ENCODE peak calls at places on chromosomes 6 and 20, in five cellular contexts. B, N, X, M and Z are unnamed samples.

GRCh38 chr6:112639436-112639835 is 292.3 kb downstream of the RFPL4B start:
- DNase-seq in B (no peak), X (peak; percentile 85), M (peak; percentile 87), N (no peak), Z (no peak)

GRCh38 chr6:165762876-165763275 is 99.8 kb upstream of the PDE10A start:
- DNase-seq in B (no peak), N (no peak), X (no peak), M (no peak), Z (no peak)

GRCh38 chr20:47854687-47855212 is 69.5 kb upstream of the SULF2 start:
- DNase-seq in X (peak; percentile 49), M (peak; percentile 46), N (peak; percentile 58), B (no peak), Z (peak; percentile 57)

GRCh38 chr6:166351715-166352285 is 9.5 kb upstream of the SFT2D1 start:
- DNase-seq in M (peak; percentile 20), X (no peak), B (no peak), N (no peak), Z (no peak)

GRCh38 chr20:32807706-32808105 is 12.0 kb upstream of the MAPRE1 start:
- DNase-seq in X (no peak), N (no peak), M (no peak), B (no peak), Z (no peak)

GRCh38 chr6:18055714-18056382 is 66.6 kb downstream of the NHLRC1 start:
- DNase-seq in B (no peak), X (no peak), M (no peak), N (no peak), Z (no peak)

GRCh38 chr6:15131234-15132195 is 114.4 kb upstream of the JARID2 start:
- DNase-seq in M (no peak), B (no peak), X (no peak), N (peak; percentile 12), Z (peak; percentile 36)

GRCh38 chr6:157944983-157945931 is 36.4 kb upstream of the SYNJ2 start:
- DNase-seq in N (no peak), B (peak; percentile 43), M (no peak), X (no peak), Z (no peak)